ENCODE peak calls at places on chromosomes 6 and 20, in nine cellular contexts. Q, G, D, K, I, A, Z, C and V are unnamed samples.

GRCh38 chr20:33570743-33571142 is 80.8 kb downstream of the CBFA2T2 start:
- DNase-seq in Q (no peak), G (no peak), D (no peak), K (no peak), I (no peak), A (no peak), Z (no peak), C (no peak), V (no peak)

GRCh38 chr20:46715292-46715756 is 5.9 kb downstream of the SLC2A10 start:
- DNase-seq in Q (peak), G (peak), D (no peak), K (peak), I (no peak), A (peak), Z (no peak), C (no peak), V (no peak)

GRCh38 chr6:75855047-75855446 is 106.0 kb downstream of the MYO6 start:
- DNase-seq in Q (peak), G (peak), D (no peak), K (peak), I (peak), A (peak), Z (peak), C (peak), V (no peak)

GRCh38 chr6:126550323-126550722 is 210.4 kb downstream of the CENPW start:
- DNase-seq in Q (no peak), G (no peak), D (no peak), K (no peak), I (peak), A (no peak), Z (no peak), C (no peak), V (no peak)

GRCh38 chr20:46210672-46211330 is 92.7 kb downstream of the CD40 start:
- DNase-seq in Q (no peak), G (no peak), D (no peak), K (no peak), I (no peak), A (no peak), Z (no peak), C (no peak), V (peak)

GRCh38 chr20:63058696-63059335 is 52.1 kb upstream of the BHLHE23 start:
- DNase-seq in Q (no peak), G (no peak), D (no peak), K (no peak), I (peak), A (peak), Z (no peak), C (no peak), V (no peak)

GRCh38 chr20:40868568-40869223 is 159.9 kb upstream of the TOP1 start:
- DNase-seq in Q (peak), G (no peak), D (no peak), K (no peak), I (no peak), A (peak), Z (peak), C (no peak), V (no peak)

GRCh38 chr20:18436847-18437246 is 30.0 kb downstream of the DZANK1 start:
- DNase-seq in Q (no peak), G (no peak), D (no peak), K (no peak), I (no peak), A (no peak), Z (no peak), C (no peak), V (no peak)

GRCh38 chr6:7728855-7729590 is 3.1 kb downstream of the BMP6 start:
- DNase-seq in Q (no peak), G (no peak), D (no peak), K (peak), I (no peak), A (no peak), Z (no peak), C (no peak), V (no peak)

GRCh38 chr20:56391596-56392281 is at the start of gene AURKA:
- DNase-seq in Q (peak), G (no peak), D (no peak), K (no peak), I (no peak), A (no peak), Z (no peak), C (no peak), V (no peak)

GRCh38 chr6:144087789-144088426 is 7.5 kb downstream of the SF3B5 start:
- DNase-seq in Q (no peak), G (no peak), D (no peak), K (no peak), I (peak), A (no peak), Z (no peak), C (no peak), V (no peak)
- TF ChIP-seq CTCF in Q (no peak), G (no peak), D (no peak), K (no peak), I (peak), A (no peak), Z (no peak), C (no peak), V (no peak)

GRCh38 chr6:117840541-117840983 is 66.5 kb upstream of the SLC35F1 start:
- DNase-seq in Q (peak), G (peak), D (no peak), K (peak), I (peak), A (no peak), Z (peak), C (no peak), V (no peak)
- TF ChIP-seq CTCF in Q (peak), G (peak), D (peak), K (peak), I (peak), A (peak), Z (peak), C (no peak), V (peak)

GRCh38 chr20:2261105-2261504 is 34.7 kb upstream of the TGM3 start:
- DNase-seq in Q (no peak), G (no peak), D (no peak), K (no peak), I (no peak), A (no peak), Z (no peak), C (no peak), V (no peak)
- TF ChIP-seq CTCF in Q (no peak), G (no peak), D (no peak), K (no peak), I (no peak), A (no peak), Z (no peak), C (no peak), V (no peak)

DNA sequence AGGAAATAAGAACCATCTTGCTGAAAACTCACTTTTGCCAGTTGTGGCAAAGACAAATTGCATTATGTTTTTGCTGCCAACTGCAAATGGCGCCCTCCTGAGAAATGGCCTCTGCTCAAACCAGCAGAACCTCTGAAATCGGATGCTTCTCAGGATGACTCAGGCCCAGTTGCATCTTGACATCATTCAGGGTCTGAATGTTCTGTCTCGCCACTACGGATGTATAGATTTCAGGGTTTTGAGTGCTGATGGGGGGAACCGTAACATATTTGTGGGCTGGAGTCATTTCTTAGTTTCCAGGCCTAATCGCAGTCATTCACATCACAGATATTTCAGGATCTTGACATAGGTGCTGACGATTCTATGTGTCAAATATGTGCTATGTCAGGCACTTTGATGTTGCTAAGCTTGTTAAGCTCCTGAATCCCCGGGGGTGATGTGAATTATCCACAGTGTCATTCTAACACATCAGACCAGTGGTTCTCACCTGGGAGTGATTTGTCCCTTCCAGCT is 207.1 kb downstream of the NFATC2 start:
- DNase-seq in Q (peak), G (peak), D (no peak), K (no peak), I (no peak), A (no peak), Z (peak), C (no peak), V (no peak)
- TF ChIP-seq CTCF in Q (peak), G (no peak), D (no peak), K (no peak), I (no peak), A (no peak), Z (no peak), C (no peak), V (no peak)